ENCODE peak calls at places on chromosomes 12 and 14, in five cellular contexts. O is tibial artery, T is GM12891, M is lower lobe of right lung, E is CD14-positive monocyte. A is an unnamed sample.

GRCh38 chr14:32608880-32609279 is 279.8 kb downstream of the AKAP6 start:
- DNase-seq in M (no peak), T (no peak), O (no peak), E (no peak), A (no peak)

GRCh38 chr14:49931523-49931922 is 38.6 kb downstream of the ARF6 start:
- DNase-seq in E (no peak), O (no peak), T (no peak), M (no peak), A (no peak)

GRCh38 chr12:95117178-95117599 is 43.8 kb upstream of the NR2C1 start:
- DNase-seq in O (peak; percentile 67), E (peak; percentile 57), M (no peak), T (peak; percentile 23), A (peak; percentile 81)

GRCh38 chr14:29580763-29581162 is 346.9 kb downstream of the PRKD1 start:
- DNase-seq in O (no peak), E (no peak), M (no peak), T (no peak), A (no peak)

GRCh38 chr12:117076410-117077372 is 22.5 kb downstream of the TESC start:
- DNase-seq in M (no peak), T (no peak), E (peak; percentile 10), O (no peak), A (no peak)

GRCh38 chr12:85424581-85425348 is 144.7 kb downstream of the ALX1 start:
- DNase-seq in O (no peak), E (no peak), M (no peak), T (no peak), A (no peak)

GRCh38 chr14:24612186-24612585 is 2.7 kb upstream of the GZMH start:
- DNase-seq in E (no peak), M (no peak), T (no peak), O (no peak), A (no peak)

GRCh38 chr12:96720363-96720705 is 186.7 kb upstream of the NEDD1 start:
- DNase-seq in E (no peak), T (peak; percentile 16), M (no peak), O (no peak), A (no peak)

GRCh38 chr12:88308825-88309224 is 166.7 kb downstream of the TMTC3 start:
- DNase-seq in O (no peak), T (no peak), E (no peak), M (no peak), A (no peak)

GRCh38 chr12:43154498-43155045 is 397.4 kb downstream of the ADAMTS20 start:
- DNase-seq in O (no peak), M (no peak), T (no peak), E (no peak), A (no peak)

GRCh38 chr14:106578479-106578878 is 1052.1 kb downstream of the TMEM121 start:
- DNase-seq in T (no peak), E (no peak), O (no peak), M (no peak), A (no peak)

GRCh38 chr14:77067632-77068514 is 30.2 kb upstream of the CIPC start:
- DNase-seq in T (no peak), E (no peak), M (peak; percentile 76), O (peak; percentile 80), A (peak; percentile 75)

GRCh38 chr12:53324113-53324778 is 2.8 kb upstream of the AAAS start:
- DNase-seq in T (peak; percentile 44), M (peak; percentile 58), E (peak; percentile 74), O (no peak), A (no peak)

GRCh38 chr12:107593713-107594381 is 91.8 kb upstream of the PWP1 start:
- DNase-seq in T (no peak), M (no peak), O (no peak), E (no peak), A (no peak)

GRCh38 chr12:1473418-1473817 is 121.0 kb downstream of the FBXL14 start:
- DNase-seq in M (no peak), E (no peak), T (no peak), O (no peak), A (peak; percentile 27)

GRCh38 chr12:120583478-120584030 is 2.4 kb upstream of the POP5 start:
- DNase-seq in M (peak; percentile 80), T (peak; percentile 50), O (peak; percentile 73), E (peak; percentile 66), A (peak; percentile 64)

GRCh38 chr14:106789318-106789717 is 1262.9 kb downstream of the TMEM121 start:
- DNase-seq in M (no peak), E (no peak), T (no peak), O (no peak), A (no peak)

GRCh38 chr14:37848985-37849605 is 253.7 kb downstream of the TTC6 start:
- DNase-seq in E (no peak), T (no peak), M (no peak), O (no peak), A (no peak)

GRCh38 chr14:32383337-32384009 is 54.4 kb downstream of the AKAP6 start:
- DNase-seq in O (no peak), T (no peak), M (no peak), E (no peak), A (no peak)

GRCh38 chr12:75480469-75480949 is at the start of gene GLIPR1:
- DNase-seq in T (peak; percentile 20), E (peak; percentile 69), O (peak; percentile 90), M (peak; percentile 73), A (peak; percentile 65)

GRCh38 chr14:82621881-82622450 is 1088.3 kb upstream of the SEL1L start:
- DNase-seq in E (no peak), O (no peak), T (no peak), M (no peak), A (no peak)

GRCh38 chr12:29782285-29782820 is 1.4 kb downstream of the TMTC1 start:
- DNase-seq in T (no peak), M (no peak), O (no peak), E (no peak), A (no peak)

GRCh38 chr14:54251356-54251755 is 145.5 kb upstream of the CDKN3 start:
- DNase-seq in T (no peak), O (no peak), M (no peak), E (no peak), A (no peak)

GRCh38 chr12:112716099-112717093 is 75.2 kb upstream of the RPH3A start:
- DNase-seq in T (no peak), E (no peak), O (no peak), M (no peak), A (no peak)

GRCh38 chr12:67355428-67356385 is 86.5 kb downstream of the CAND1 start:
- DNase-seq in O (no peak), M (no peak), E (no peak), T (no peak), A (no peak)

GRCh38 chr14:78902010-78902623 is 731.9 kb downstream of the NRXN3 start:
- DNase-seq in T (no peak), E (no peak), O (no peak), M (no peak), A (no peak)

A was measured in heart right ventricle.